ENCODE peak calls at places on chromosome 10, in seven cellular contexts. R, Z, J, G, H, B and Q are unnamed samples.
A peak's percentile ranks its signal among the peaks of the same experiment; 100 is the strongest.

GRCh38 chr10:93468532-93469213 is 13.5 kb downstream of the MYOF start:
- DNase-seq in B (peak; percentile 82), H (no peak), J (no peak), Z (no peak), G (no peak), R (peak; percentile 94), Q (no peak)

GRCh38 chr10:30503700-30504462 is 69.9 kb downstream of the MAP3K8 start:
- DNase-seq in Z (no peak), J (no peak), H (no peak), R (no peak), G (no peak), B (no peak), Q (no peak)

GRCh38 chr10:131126321-131127121 is 185.0 kb downstream of the TCERG1L start:
- DNase-seq in G (no peak), B (no peak), Z (no peak), R (no peak), H (no peak), J (no peak), Q (no peak)

GRCh38 chr10:77393821-77394501 is 243.6 kb downstream of the KCNMA1 start:
- DNase-seq in H (no peak), Z (no peak), B (peak; percentile 72), R (no peak), G (no peak), J (no peak), Q (no peak)

GRCh38 chr10:119153661-119154060 is 11.9 kb downstream of the SFXN4 start:
- DNase-seq in B (peak; percentile 54), R (no peak), Z (no peak), G (no peak), J (no peak), H (no peak), Q (no peak)

GRCh38 chr10:106765355-106765754 is 399.2 kb downstream of the SORCS1 start:
- DNase-seq in R (no peak), H (no peak), G (no peak), J (no peak), B (no peak), Z (no peak), Q (no peak)

GRCh38 chr10:6299234-6299633 is 96.5 kb downstream of the PFKFB3 start:
- DNase-seq in B (peak; percentile 84), R (peak; percentile 46), G (no peak), Z (no peak), J (no peak), H (peak; percentile 57), Q (no peak)

GRCh38 chr10:86962136-86962980 is 4.0 kb downstream of the SNCG start:
- DNase-seq in Z (no peak), B (peak; percentile 70), H (peak; percentile 16), J (no peak), G (no peak), R (no peak), Q (no peak)

GRCh38 chr10:22335204-22335956 is 9.9 kb upstream of the SPAG6 start:
- DNase-seq in J (no peak), R (peak; percentile 48), G (peak; percentile 40), B (no peak), H (peak; percentile 65), Z (peak; percentile 37), Q (peak; percentile 63)

GRCh38 chr10:85222300-85222699 is 893.9 kb downstream of the CCSER2 start:
- DNase-seq in J (no peak), B (no peak), R (no peak), Z (no peak), G (no peak), H (no peak), Q (no peak)

GRCh38 chr10:4683838-4684237 is 142.2 kb upstream of the AKR1E2 start:
- DNase-seq in Z (no peak), B (no peak), R (no peak), J (no peak), G (no peak), H (no peak), Q (no peak)

GRCh38 chr10:114458216-114458615 is 53.9 kb upstream of the AFAP1L2 start:
- DNase-seq in R (no peak), H (no peak), J (no peak), B (no peak), Z (no peak), G (no peak), Q (no peak)

GRCh38 chr10:94496010-94496409 is 49.6 kb upstream of the HELLS start:
- DNase-seq in Z (no peak), G (no peak), J (no peak), R (peak; percentile 30), B (no peak), H (no peak), Q (no peak)